ENCODE peak calls at places on chromosomes 12 and 14, in four cellular contexts. P, Q, X and I are unnamed samples.

GRCh38 chr14:85263916-85264315 is 266.0 kb upstream of the FLRT2 start:
- DNase-seq in P (no peak), Q (no peak), X (no peak), I (no peak)

GRCh38 chr14:74977164-74977900 is 21.9 kb upstream of the PGF start:
- DNase-seq in P (no peak), Q (no peak), X (no peak), I (no peak)

GRCh38 chr14:77590845-77591506 is 25.5 kb downstream of the SPTLC2 start:
- DNase-seq in P (no peak), Q (no peak), X (no peak), I (no peak)

GRCh38 chr12:117084405-117085317 is 14.6 kb downstream of the TESC start:
- DNase-seq in P (no peak), Q (no peak), X (no peak), I (no peak)

GRCh38 chr12:102462803-102463499 is 17.4 kb downstream of the IGF1 start:
- DNase-seq in P (no peak), Q (no peak), X (no peak), I (no peak)

GRCh38 chr12:1435044-1435443 is 159.3 kb downstream of the FBXL14 start:
- DNase-seq in P (no peak), Q (no peak), X (no peak), I (no peak)

GRCh38 chr14:105851716-105852377 is 325.5 kb downstream of the TMEM121 start:
- DNase-seq in P (no peak), Q (no peak), X (no peak), I (no peak)

GRCh38 chr12:65965358-65965757 is 141.1 kb downstream of the HMGA2 start:
- DNase-seq in P (no peak), Q (no peak), X (no peak), I (no peak)

GRCh38 chr12:53380104-53380796 is at the start of gene SP1:
- DNase-seq in P (peak), Q (peak), X (peak), I (peak)

GRCh38 chr14:104892517-104893434 is 27.7 kb downstream of the CEP170B start:
- DNase-seq in P (no peak), Q (no peak), X (no peak), I (no peak)

GRCh38 chr14:98290596-98290995 is 981.4 kb downstream of the BCL11B start:
- DNase-seq in P (no peak), Q (no peak), X (no peak), I (no peak)

GRCh38 chr14:26730929-26731618 is 133.2 kb upstream of the NOVA1 start:
- DNase-seq in P (peak), Q (no peak), X (no peak), I (peak)

GRCh38 chr12:57657744-57658143 is 24.7 kb upstream of the B4GALNT1 start:
- DNase-seq in P (no peak), Q (no peak), X (no peak), I (no peak)

GRCh38 chr14:93033983-93034670 is 81.6 kb downstream of the ITPK1 start:
- DNase-seq in P (peak), Q (peak), X (no peak), I (peak)

GRCh38 chr14:71932229-71932951 is at the start of gene RGS6:
- DNase-seq in P (peak), Q (peak), X (no peak), I (peak)

GRCh38 chr12:109191621-109192250 is 75.3 kb downstream of the ACACB start:
- DNase-seq in P (no peak), Q (no peak), X (no peak), I (no peak)

GRCh38 chr14:61262082-61262481 is 19.1 kb downstream of the TMEM30B start:
- DNase-seq in P (no peak), Q (no peak), X (no peak), I (no peak)

GRCh38 chr14:45679852-45680251 is 426.9 kb upstream of the MIS18BP1 start:
- DNase-seq in P (no peak), Q (no peak), X (no peak), I (no peak)

GRCh38 chr14:99749763-99750715 is 43.2 kb upstream of the EML1 start:
- DNase-seq in P (no peak), Q (no peak), X (no peak), I (no peak)

GRCh38 chr14:102510616-102511520 is 1.3 kb upstream of the ANKRD9 start:
- DNase-seq in P (peak), Q (no peak), X (no peak), I (peak)

GRCh38 chr14:68926236-68926635 is 52.9 kb downstream of the ACTN1 start:
- DNase-seq in P (no peak), Q (no peak), X (no peak), I (no peak)

GRCh38 chr14:76131071-76131985 is 20.4 kb upstream of the GPATCH2L start:
- DNase-seq in P (no peak), Q (no peak), X (no peak), I (peak)

GRCh38 chr14:102264775-102265174 is 40.2 kb downstream of the MOK start:
- DNase-seq in P (no peak), Q (no peak), X (no peak), I (no peak)

GRCh38 chr12:130695061-130695460 is 21.0 kb downstream of the RIMBP2 start:
- DNase-seq in P (no peak), Q (no peak), X (no peak), I (no peak)

GRCh38 chr12:25681580-25681979 is 128.5 kb upstream of the LMNTD1 start:
- DNase-seq in P (no peak), Q (no peak), X (no peak), I (no peak)

GRCh38 chr14:94066089-94066676 is 14.8 kb downstream of the DDX24 start:
- DNase-seq in P (no peak), Q (no peak), X (no peak), I (no peak)

GRCh38 chr14:56357478-56357877 is 222.1 kb upstream of the TMEM260 start:
- DNase-seq in P (no peak), Q (no peak), X (no peak), I (no peak)

GRCh38 chr12:55996715-55997534 is at the start of gene SUOX:
- DNase-seq in P (peak), Q (peak), X (peak), I (peak)

GRCh38 chr12:119153477-119154434 is 25.0 kb upstream of the HSPB8 start:
- DNase-seq in P (peak), Q (peak), X (no peak), I (peak)

GRCh38 chr12:15601210-15601800 is 187.9 kb downstream of the EPS8 start:
- DNase-seq in P (no peak), Q (no peak), X (no peak), I (no peak)

GRCh38 chr14:94129758-94130414 is 482 bp upstream of the IFI27L2 start:
- DNase-seq in P (peak), Q (no peak), X (peak), I (peak)

GRCh38 chr14:73725116-73726024 is 11.2 kb upstream of the PNMA1 start:
- DNase-seq in P (no peak), Q (no peak), X (no peak), I (no peak)

GRCh38 chr12:112936927-112937326 is 1.3 kb upstream of the OAS3 start:
- DNase-seq in P (no peak), Q (no peak), X (no peak), I (no peak)

GRCh38 chr14:20632831-20633771 is 8.4 kb downstream of the OR6S1 start:
- DNase-seq in P (peak), Q (peak), X (peak), I (peak)

GRCh38 chr14:81137316-81137715 is 83.4 kb downstream of the GTF2A1 start:
- DNase-seq in P (no peak), Q (no peak), X (no peak), I (no peak)

GRCh38 chr14:65433646-65434045 is 21.1 kb downstream of the FUT8 start:
- DNase-seq in P (no peak), Q (no peak), X (no peak), I (no peak)

GRCh38 chr12:112798019-112798760 is 6.6 kb downstream of the RPH3A start:
- DNase-seq in P (no peak), Q (no peak), X (no peak), I (no peak)

GRCh38 chr12:131803995-131804521 is 24.1 kb upstream of the MMP17 start:
- DNase-seq in P (peak), Q (no peak), X (no peak), I (no peak)

GRCh38 chr14:104213301-104214034 is 75.1 kb downstream of the KIF26A start:
- DNase-seq in P (no peak), Q (no peak), X (no peak), I (no peak)

GRCh38 chr12:12586879-12587675 is 24.4 kb upstream of the DUSP16 start:
- DNase-seq in P (no peak), Q (no peak), X (no peak), I (no peak)